ENCODE peak calls at places on chromosomes 1 and 21, in nine cellular contexts. V is GM23338, B is Karpas-422, E is PC-9, I is PC-3, H is HCT116, Q is hepatocyte, X is OCI-LY7, W is MM.1S. S is an unnamed sample. For H3K9me2, the result is how much of the 10 kb centered on the place peaks cover.

GRCh38 chr1:113540328-113540727 is 150.0 kb downstream of the MAGI3 start:
- DNase-seq in V (no peak), B (no peak), E (peak), I (no peak), H (no peak), Q (no peak), X (no peak), W (peak), S (no peak)

GRCh38 chr1:101820080-101820479 is 176.6 kb downstream of the OLFM3 start:
- DNase-seq in V (peak), B (peak), E (no peak), I (peak), H (peak), Q (peak), X (peak), W (no peak), S (peak)

GRCh38 chr1:65425697-65426096 is 5.2 kb downstream of the LEPR start:
- DNase-seq in V (peak), B (no peak), E (peak), I (peak), H (no peak), Q (no peak), X (no peak), W (no peak), S (peak)

GRCh38 chr1:48066951-48067350 is 69.8 kb upstream of the TRABD2B start:
- DNase-seq in V (no peak), B (no peak), E (no peak), I (no peak), H (no peak), Q (no peak), X (no peak), W (no peak), S (no peak)

GRCh38 chr1:55483523-55483922 is 268.4 kb upstream of the USP24 start:
- DNase-seq in V (peak), B (peak), E (no peak), I (no peak), H (no peak), Q (no peak), X (peak), W (no peak), S (no peak)

GRCh38 chr1:216805233-216805632 is 82.0 kb upstream of the ESRRG start:
- DNase-seq in V (no peak), B (no peak), E (no peak), I (no peak), H (no peak), Q (no peak), X (no peak), W (no peak), S (no peak)

GRCh38 chr1:1182491-1183220 is 9.0 kb downstream of the TTLL10 start:
- DNase-seq in V (peak), B (no peak), E (no peak), I (no peak), H (no peak), Q (no peak), X (no peak), W (no peak), S (no peak)

GRCh38 chr1:175968486-175969182 is 225.2 kb upstream of the TNR start:
- DNase-seq in V (no peak), B (no peak), E (no peak), I (no peak), H (no peak), Q (peak), X (no peak), W (no peak), S (peak)

GRCh38 chr1:87249803-87250202 is 78.9 kb upstream of the LMO4 start:
- DNase-seq in V (no peak), B (no peak), E (peak), I (peak), H (no peak), Q (no peak), X (no peak), W (no peak), S (no peak)

GRCh38 chr1:45508295-45509151 is 8.4 kb downstream of the MMACHC start:
- DNase-seq in V (peak), B (peak), E (no peak), I (no peak), H (no peak), Q (no peak), X (peak), W (no peak), S (peak)

GRCh38 chr21:45055861-45056260 is 18.5 kb upstream of the ADARB1 start:
- DNase-seq in V (no peak), B (no peak), E (no peak), I (no peak), H (no peak), Q (no peak), X (no peak), W (no peak), S (peak)

GRCh38 chr1:7561936-7562728 is 209.0 kb upstream of the VAMP3 start:
- DNase-seq in V (no peak), B (peak), E (no peak), I (no peak), H (no peak), Q (no peak), X (no peak), W (no peak), S (no peak)

GRCh38 chr1:208421511-208421910 is 177.3 kb upstream of the PLXNA2 start:
- DNase-seq in V (peak), B (no peak), E (no peak), I (no peak), H (no peak), Q (no peak), X (no peak), W (no peak), S (no peak)

GRCh38 chr1:48219803-48220202 is 2.7 kb upstream of the SLC5A9 start:
- DNase-seq in V (no peak), B (no peak), E (no peak), I (no peak), H (no peak), Q (no peak), X (no peak), W (no peak), S (no peak)

GRCh38 chr21:15978158-15978805 is 248.5 kb downstream of the USP25 start:
- DNase-seq in V (peak), B (no peak), E (no peak), I (no peak), H (no peak), Q (no peak), X (no peak), W (no peak), S (peak)

GRCh38 chr1:153293847-153294246 is 18.9 kb downstream of the PGLYRP3 start:
- DNase-seq in V (no peak), B (no peak), E (no peak), I (no peak), H (no peak), Q (no peak), X (no peak), W (no peak), S (no peak)

GRCh38 chr21:45827881-45828579 is 153.5 kb upstream of the COL6A1 start:
- DNase-seq in V (no peak), B (no peak), E (no peak), I (no peak), H (no peak), Q (no peak), X (no peak), W (no peak), S (no peak)

GRCh38 chr21:45074818-45075605 is 632 bp downstream of the ADARB1 start:
- DNase-seq in V (peak), B (no peak), E (no peak), I (peak), H (no peak), Q (peak), X (no peak), W (no peak), S (peak)

GRCh38 chr1:159829822-159830455 is 3.3 kb downstream of the SLAMF8 start:
- DNase-seq in V (no peak), B (no peak), E (no peak), I (no peak), H (no peak), Q (peak), X (no peak), W (no peak), S (peak)

GRCh38 chr21:44547656-44548331 is 3.5 kb downstream of the KRTAP10-2 start:
- DNase-seq in V (no peak), B (no peak), E (no peak), I (no peak), H (no peak), Q (no peak), X (peak), W (no peak), S (no peak)

GRCh38 chr1:53947172-53947835 is 1.2 kb downstream of the LRRC42 start:
- DNase-seq in V (no peak), B (no peak), E (no peak), I (no peak), H (no peak), Q (no peak), X (no peak), W (no peak), S (peak)

GRCh38 chr1:228939881-228940392 is 204.7 kb downstream of the RHOU start:
- DNase-seq in V (no peak), B (no peak), E (no peak), I (no peak), H (no peak), Q (no peak), X (no peak), W (no peak), S (no peak)

GRCh38 chr1:23483327-23484252 is at the start of gene ASAP3:
- DNase-seq in V (peak), B (no peak), E (no peak), I (peak), H (no peak), Q (peak), X (no peak), W (no peak), S (peak)

GRCh38 chr1:188689542-188689941 is 1788.1 kb downstream of the BRINP3 start:
- DNase-seq in V (peak), B (no peak), E (no peak), I (peak), H (peak), Q (no peak), X (no peak), W (no peak), S (no peak)

GRCh38 chr1:86460998-86461397 is 7.7 kb upstream of the CLCA1 start:
- DNase-seq in V (no peak), B (no peak), E (no peak), I (no peak), H (no peak), Q (no peak), X (no peak), W (no peak), S (no peak)

GRCh38 chr1:211174375-211174774 is 40.4 kb upstream of the KCNH1 start:
- DNase-seq in V (no peak), B (no peak), E (no peak), I (peak), H (no peak), Q (no peak), X (no peak), W (no peak), S (no peak)

GRCh38 chr1:175933801-175934200 is 190.4 kb upstream of the TNR start:
- DNase-seq in V (peak), B (no peak), E (no peak), I (peak), H (no peak), Q (no peak), X (no peak), W (no peak), S (peak)

GRCh38 chr1:210446479-210446878 is 117.8 kb downstream of the HHAT start:
- DNase-seq in V (no peak), B (no peak), E (no peak), I (peak), H (no peak), Q (peak), X (no peak), W (no peak), S (no peak)

GRCh38 chr1:89905391-89906058 is 84.7 kb downstream of the LRRC8D start:
- DNase-seq in V (peak), B (no peak), E (no peak), I (peak), H (no peak), Q (no peak), X (no peak), W (no peak), S (peak)

GRCh38 chr21:15457962-15458361 is 271.8 kb upstream of the USP25 start:
- DNase-seq in V (no peak), B (no peak), E (no peak), I (no peak), H (no peak), Q (no peak), X (no peak), W (no peak), S (no peak)

GRCh38 chr1:223147409-223147808 is 4.4 kb upstream of the TLR5 start:
- DNase-seq in V (no peak), B (no peak), E (no peak), I (no peak), H (no peak), Q (no peak), X (no peak), W (no peak), S (no peak)

GRCh38 chr1:107750364-107750959 is 214.5 kb downstream of the VAV3 start:
- DNase-seq in V (peak), B (peak), E (peak), I (peak), H (peak), Q (peak), X (peak), W (peak), S (peak)

GRCh38 chr1:2635271-2636010 is 2.6 kb upstream of the MMEL1 start:
- DNase-seq in V (no peak), B (no peak), E (no peak), I (no peak), H (no peak), Q (no peak), X (no peak), W (no peak), S (no peak)

GRCh38 chr1:203402609-203403337 is 51.9 kb upstream of the FMOD start:
- DNase-seq in V (no peak), B (peak), E (no peak), I (no peak), H (no peak), Q (no peak), X (peak), W (no peak), S (peak)

GRCh38 chr1:34405266-34405959 is 228.7 kb downstream of the C1orf94 start:
- DNase-seq in V (no peak), B (no peak), E (no peak), I (no peak), H (no peak), Q (no peak), X (no peak), W (no peak), S (no peak)

GRCh38 chr1:44524655-44525530 is 119.8 kb downstream of the RNF220 start:
- DNase-seq in V (peak), B (no peak), E (no peak), I (no peak), H (no peak), Q (no peak), X (no peak), W (no peak), S (no peak)

GRCh38 chr21:42135386-42136040 is 64.4 kb downstream of the UMODL1 start:
- DNase-seq in V (no peak), B (no peak), E (no peak), I (no peak), H (no peak), Q (no peak), X (no peak), W (no peak), S (no peak)

GRCh38 chr1:31207046-31207445 is 32.6 kb downstream of the NKAIN1 start:
- DNase-seq in V (no peak), B (no peak), E (no peak), I (no peak), H (no peak), Q (no peak), X (no peak), W (no peak), S (no peak)

GRCh38 chr1:31199924-31200323 is 39.8 kb downstream of the NKAIN1 start:
- DNase-seq in V (no peak), B (no peak), E (no peak), I (no peak), H (no peak), Q (peak), X (no peak), W (no peak), S (no peak)

GRCh38 chr1:31201871-31202270 is 37.8 kb downstream of the NKAIN1 start:
- DNase-seq in V (peak), B (no peak), E (no peak), I (no peak), H (no peak), Q (no peak), X (no peak), W (no peak), S (no peak)

GRCh38 chr1:31199301-31199790 is 40.3 kb downstream of the NKAIN1 start:
- DNase-seq in V (no peak), B (no peak), E (no peak), I (no peak), H (no peak), Q (no peak), X (no peak), W (no peak), S (no peak)

DNA sequence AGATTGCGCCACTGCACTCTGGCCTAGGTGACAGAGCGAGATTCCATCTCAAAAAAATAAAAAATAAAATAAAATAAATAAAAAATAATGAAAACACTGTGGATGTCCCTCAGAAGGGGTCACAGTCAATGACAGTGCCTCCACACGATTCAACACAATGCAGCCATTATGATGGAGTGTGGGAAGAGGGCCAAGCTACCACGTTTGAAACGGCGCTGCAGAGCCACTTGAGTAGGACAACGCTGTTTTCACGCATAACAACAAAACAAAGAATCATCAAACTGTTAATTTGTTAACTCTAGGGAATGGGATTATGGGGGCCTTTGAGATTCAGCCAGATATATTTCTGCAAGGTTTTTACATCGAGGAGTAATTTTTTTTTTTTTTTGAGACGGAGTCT is 36.5 kb downstream of the NKAIN1 start:
- DNase-seq in V (no peak), B (no peak), E (no peak), I (no peak), H (no peak), Q (no peak), X (no peak), W (no peak), S (no peak)
- H2AFZ ChIP-seq in V (no peak), B (no peak), E (no peak), I (no peak), H (no peak), Q (no peak), X (no peak), W (no peak), S (no peak)

GRCh38 chr1:56820755-56821461 is 1.7 kb upstream of the FYB2 start:
- DNase-seq in V (peak), B (peak), E (no peak), I (peak), H (peak), Q (peak), X (peak), W (peak), S (peak)

GRCh38 chr1:56824956-56825355 is 5.8 kb upstream of the FYB2 start:
- DNase-seq in V (no peak), B (no peak), E (no peak), I (no peak), H (no peak), Q (no peak), X (no peak), W (no peak), S (peak)

GRCh38 chr1:56821462-56821797 is 2.2 kb upstream of the FYB2 start:
- DNase-seq in V (no peak), B (no peak), E (no peak), I (peak), H (no peak), Q (peak), X (no peak), W (no peak), S (peak)

GRCh38 chr1:56827711-56828110 is 8.5 kb upstream of the FYB2 start:
- DNase-seq in V (no peak), B (no peak), E (no peak), I (no peak), H (no peak), Q (no peak), X (no peak), W (no peak), S (no peak)

GRCh38 chr1:56825436-56825835 is 6.2 kb upstream of the FYB2 start:
- DNase-seq in V (no peak), B (no peak), E (no peak), I (no peak), H (no peak), Q (no peak), X (no peak), W (no peak), S (peak)
- H3K9me2 ChIP-seq in V (under half), B (under half), E (under half), I (under half), H (under half), Q (under half), X (under half), W (under half), S (under half)

DNA sequence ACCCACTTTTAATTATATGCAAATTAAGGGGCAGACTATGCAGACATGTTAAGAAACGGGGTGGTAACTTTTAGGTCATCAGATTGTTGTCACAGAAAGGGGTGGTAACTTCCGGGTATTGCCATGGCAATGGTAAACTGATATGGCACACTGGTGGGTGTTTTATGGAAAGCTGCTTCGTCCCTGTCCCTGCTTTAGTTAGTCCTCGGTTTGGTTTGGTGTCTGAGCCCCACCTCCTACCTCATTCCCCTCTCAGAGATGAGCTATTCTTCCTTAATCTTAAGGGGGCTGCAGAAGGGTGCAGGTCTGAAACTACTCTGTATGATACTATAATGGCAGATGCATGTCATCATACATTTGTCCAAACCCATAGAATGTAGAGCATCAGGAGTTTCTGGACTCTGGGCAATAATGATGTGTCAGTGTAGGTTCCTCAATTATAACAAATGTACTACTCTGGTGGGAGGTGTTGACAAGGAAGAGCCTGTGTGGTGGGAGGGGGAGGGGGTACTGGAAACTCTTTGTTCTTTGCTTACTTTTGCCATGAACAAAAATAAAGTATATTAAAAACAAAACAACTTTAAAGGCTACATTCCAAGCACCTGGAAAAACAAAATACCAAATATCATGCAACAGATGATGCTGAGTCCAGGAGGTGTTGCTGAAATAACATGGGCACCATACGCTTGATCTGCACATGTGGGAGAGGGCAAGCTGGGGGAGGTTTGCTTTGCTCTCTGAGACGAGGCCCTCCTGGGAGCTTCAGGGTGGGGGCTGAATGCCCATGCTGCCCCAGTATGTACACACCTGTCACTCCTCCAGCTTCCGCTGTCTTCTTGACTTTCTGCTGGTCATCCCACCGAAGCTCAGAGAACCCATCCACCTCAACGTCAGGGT is 6.2 kb downstream of the PARP1 start:
- DNase-seq in V (peak), B (peak), E (no peak), I (no peak), H (no peak), Q (no peak), X (peak), W (peak), S (no peak)
- H3K4me2 ChIP-seq in V (no peak), B (peak), E (no peak), I (no peak), H (no peak), Q (no peak), X (peak), W (no peak), S (no peak)

DNA sequence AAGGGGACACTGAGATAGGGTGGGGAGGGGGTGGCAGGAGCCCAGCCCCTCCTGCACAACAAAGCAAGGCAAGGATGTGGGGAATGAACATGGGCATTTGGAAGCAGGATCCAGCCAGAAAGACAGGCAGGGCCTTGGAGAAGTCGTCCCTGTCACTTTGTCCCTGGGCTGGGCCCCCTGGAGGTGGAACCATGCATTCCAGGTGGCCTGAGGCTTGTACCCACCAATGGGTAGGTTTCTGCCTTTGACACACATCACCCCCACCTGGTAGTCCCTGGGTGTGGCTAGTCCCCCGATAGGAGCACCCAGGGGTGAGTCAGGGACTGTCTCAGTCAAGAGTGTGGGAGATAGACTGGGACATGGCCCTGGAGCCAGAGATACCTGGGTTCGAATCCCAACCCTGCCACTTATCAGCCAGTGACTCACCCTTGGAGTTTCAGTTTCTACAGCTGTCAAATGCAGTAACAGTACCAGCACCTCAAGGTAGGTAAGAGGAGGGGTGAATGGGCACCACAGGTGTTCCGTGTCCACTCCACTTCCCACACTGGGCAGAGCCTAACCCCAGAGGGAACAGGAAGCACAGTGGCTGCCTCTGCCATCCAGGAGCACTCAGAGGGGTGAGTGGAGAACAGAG is 10.0 kb downstream of the PLA2G2D start:
- DNase-seq in V (no peak), B (no peak), E (peak), I (no peak), H (peak), Q (no peak), X (no peak), W (no peak), S (no peak)
- H2AFZ ChIP-seq in V (no peak), B (no peak), E (no peak), I (no peak), H (no peak), Q (no peak), X (no peak), W (no peak), S (no peak)